ENCODE peak calls at places on chromosomes 11 and 22, in eight cellular contexts. L is transverse colon, Q is suprapubic skin, M is IMR-90, G is neural progenitor cell, P is mucosa of descending colon, Y is mesenchymal stem cell, V is stomach. F is an unnamed sample.

GRCh38 chr11:86698634-86699033 is 26.2 kb upstream of the ME3 start:
- DNase-seq in G (peak; percentile 18), Q (no peak), L (no peak), Y (no peak), M (no peak), P (no peak), V (no peak), F (no peak)

GRCh38 chr22:36328635-36329216 is 59.0 kb downstream of the MYH9 start:
- DNase-seq in P (no peak), L (peak; percentile 56), Y (peak; percentile 97), M (peak; percentile 96), G (no peak), V (peak; percentile 61), Q (no peak), F (peak; percentile 75)

GRCh38 chr11:68340003-68340767 is 27.8 kb downstream of the LRP5 start:
- DNase-seq in V (no peak), Y (no peak), G (no peak), L (no peak), M (no peak), P (no peak), Q (no peak), F (no peak)

GRCh38 chr11:12963789-12964536 is 45.2 kb upstream of the RASSF10 start:
- DNase-seq in M (peak; percentile 48), G (peak; percentile 86), V (peak; percentile 79), Q (peak; percentile 78), Y (peak; percentile 65), L (peak; percentile 72), P (peak; percentile 84), F (peak; percentile 86)

GRCh38 chr22:49913446-49913845 is 4.8 kb downstream of the ALG12 start:
- DNase-seq in V (no peak), L (no peak), Y (no peak), P (no peak), G (no peak), Q (no peak), M (no peak), F (no peak)

GRCh38 chr22:38454361-38455062 is 487 bp downstream of the KCNJ4 start:
- DNase-seq in L (no peak), M (no peak), G (peak; percentile 62), Q (no peak), P (no peak), Y (no peak), V (no peak), F (no peak)

GRCh38 chr11:64092119-64092760 is 56.5 kb downstream of the FLRT1 start:
- DNase-seq in Y (no peak), Q (no peak), P (no peak), G (no peak), V (no peak), L (no peak), M (no peak), F (no peak)

GRCh38 chr22:27994481-27995331 is 75.7 kb upstream of the PITPNB start:
- DNase-seq in G (no peak), L (peak; percentile 5), P (no peak), M (no peak), Q (peak; percentile 48), V (no peak), Y (no peak), F (no peak)

GRCh38 chr22:24455751-24456426 is 28.5 kb downstream of the ADORA2A start:
- DNase-seq in M (no peak), Q (no peak), P (no peak), L (no peak), V (no peak), Y (no peak), G (no peak), F (peak; percentile 90)

GRCh38 chr11:38924644-38925043 is 2326.6 kb upstream of the RAG2 start:
- DNase-seq in L (no peak), M (no peak), Y (no peak), Q (no peak), G (no peak), V (no peak), P (no peak), F (no peak)

GRCh38 chr11:66462911-66463310 is 3.8 kb upstream of the PELI3 start:
- DNase-seq in M (no peak), Q (no peak), L (no peak), Y (no peak), G (no peak), P (no peak), V (no peak), F (no peak)

GRCh38 chr11:71504526-71504925 is 22.5 kb upstream of the KRTAP5-7 start:
- DNase-seq in P (no peak), G (peak; percentile 66), Y (no peak), M (no peak), V (no peak), L (no peak), Q (no peak), F (no peak)

GRCh38 chr11:12449961-12450715 is 72.8 kb downstream of the PARVA start:
- DNase-seq in Q (no peak), V (no peak), L (no peak), M (peak; percentile 58), Y (peak; percentile 51), P (no peak), G (no peak), F (no peak)

GRCh38 chr11:8227156-8228152 is 36.2 kb downstream of the LMO1 start:
- DNase-seq in Q (no peak), V (no peak), P (no peak), M (no peak), G (no peak), Y (no peak), L (no peak), F (no peak)

GRCh38 chr22:31585161-31585859 is 76.7 kb downstream of the PISD start:
- DNase-seq in Y (peak; percentile 69), L (no peak), G (no peak), P (no peak), Q (no peak), V (no peak), M (peak; percentile 60), F (no peak)

DNA sequence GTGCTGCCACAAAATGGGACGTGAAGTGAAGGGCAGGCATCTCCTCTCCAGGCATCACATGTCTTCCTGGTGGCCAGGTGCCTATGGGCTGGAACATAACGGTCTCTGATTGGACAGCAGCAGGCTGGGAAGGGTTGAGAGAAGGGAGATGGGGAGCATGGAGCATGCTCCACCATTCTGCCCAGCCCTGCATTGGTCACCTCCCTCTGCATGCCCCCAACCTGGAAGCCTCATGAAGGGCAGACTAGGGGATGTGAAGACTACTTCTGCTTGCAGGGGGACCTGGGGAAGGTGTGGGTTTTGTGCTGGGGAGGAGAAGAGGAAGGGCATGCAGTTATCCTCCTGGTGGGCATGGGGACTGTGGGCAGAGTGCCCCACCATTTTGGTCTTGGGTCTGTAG is 782.2 kb downstream of the TBC1D22A start:
- DNase-seq in P (no peak), L (no peak), Y (no peak), Q (no peak), V (no peak), M (no peak), G (no peak), F (no peak)
- H3K9me3 ChIP-seq in P (no peaks in the 10 kb centered on the region), L (no peaks in the 10 kb centered on the region), Y (peaks cover 6% of the 10 kb centered on the region), Q (no peaks in the 10 kb centered on the region), V (no peaks in the 10 kb centered on the region), M (peaks cover 36% of the 10 kb centered on the region), G (peaks cover 10% of the 10 kb centered on the region), F (no peaks in the 10 kb centered on the region)

GRCh38 chr22:45934659-45935341 is 42.2 kb downstream of the WNT7B start:
- DNase-seq in P (no peak), V (peak; percentile 37), G (no peak), L (no peak), M (peak; percentile 91), Q (no peak), Y (peak; percentile 6), F (no peak)

GRCh38 chr22:45935573-45935972 is 41.4 kb downstream of the WNT7B start:
- DNase-seq in Y (no peak), Q (no peak), P (no peak), M (no peak), L (no peak), V (no peak), G (no peak), F (no peak)

GRCh38 chr22:45932066-45932465 is 44.9 kb downstream of the WNT7B start:
- DNase-seq in L (no peak), M (no peak), Y (no peak), G (no peak), P (no peak), Q (no peak), V (no peak), F (peak; percentile 18)

GRCh38 chr22:45934168-45934564 is 42.8 kb downstream of the WNT7B start:
- DNase-seq in Q (no peak), P (no peak), G (no peak), V (no peak), M (no peak), Y (no peak), L (no peak), F (no peak)

GRCh38 chr22:45933503-45934167 is 43.3 kb downstream of the WNT7B start:
- DNase-seq in M (no peak), V (no peak), Q (no peak), Y (no peak), L (no peak), G (no peak), P (no peak), F (no peak)
- H3K4me1 ChIP-seq in M (peaks cover 10% of the 10 kb centered on the region), V (peaks cover 13% of the 10 kb centered on the region), Q (peaks cover 7% of the 10 kb centered on the region), Y (peaks cover 45% of the 10 kb centered on the region), L (no peaks in the 10 kb centered on the region), G (peaks cover 4% of the 10 kb centered on the region), P (no peaks in the 10 kb centered on the region), F (no peaks in the 10 kb centered on the region)

GRCh38 chr11:102390667-102391449 is 43.8 kb downstream of the BIRC2 start:
- DNase-seq in Q (peak; percentile 73), V (peak; percentile 75), M (peak; percentile 63), Y (peak; percentile 71), G (peak; percentile 79), L (peak; percentile 68), P (peak; percentile 76), F (peak; percentile 70)

GRCh38 chr11:102387056-102387781 is 40.2 kb downstream of the BIRC2 start:
- DNase-seq in V (no peak), G (no peak), Y (no peak), M (no peak), P (no peak), L (no peak), Q (no peak), F (no peak)

GRCh38 chr11:102391549-102392237 is 44.7 kb downstream of the BIRC2 start:
- DNase-seq in Y (no peak), P (no peak), M (no peak), G (no peak), L (no peak), V (no peak), Q (no peak), F (no peak)

GRCh38 chr11:102386376-102386775 is 39.4 kb downstream of the BIRC2 start:
- DNase-seq in Y (no peak), G (no peak), Q (no peak), L (no peak), P (no peak), M (peak; percentile 17), V (no peak), F (no peak)

DNA sequence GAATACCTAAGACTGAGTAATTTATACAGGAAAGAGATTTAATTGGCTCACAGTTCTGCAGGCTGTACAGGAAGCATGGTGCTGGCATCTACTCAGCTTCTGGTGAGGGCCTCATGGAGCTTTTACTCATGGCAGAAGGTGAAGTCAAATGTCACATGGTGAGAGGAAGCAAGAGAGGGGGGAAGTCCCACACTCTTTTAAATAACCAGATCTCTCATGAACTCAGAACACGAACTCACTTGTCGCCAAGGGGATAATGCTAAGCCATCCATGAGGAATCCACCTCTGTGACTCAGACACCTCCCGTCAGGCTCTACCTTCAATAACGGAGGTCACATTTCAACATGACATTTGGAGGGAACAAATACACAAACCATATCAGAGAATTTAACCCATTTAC is 42.2 kb downstream of the BIRC2 start:
- DNase-seq in M (no peak), L (no peak), Y (no peak), P (no peak), Q (no peak), G (no peak), V (no peak), F (no peak)
- H3K9me3 ChIP-seq in M (no peaks in the 10 kb centered on the region), L (no peaks in the 10 kb centered on the region), Y (no peaks in the 10 kb centered on the region), P (no peaks in the 10 kb centered on the region), Q (no peaks in the 10 kb centered on the region), G (no peaks in the 10 kb centered on the region), V (no peaks in the 10 kb centered on the region), F (no peaks in the 10 kb centered on the region)

GRCh38 chr11:123586568-123586967 is 67.9 kb downstream of the SCN3B start:
- DNase-seq in Q (no peak), P (no peak), L (no peak), M (no peak), G (no peak), V (no peak), Y (no peak), F (no peak)
- H3K4me1 ChIP-seq in Q (no peaks in the 10 kb centered on the region), P (peaks cover 26% of the 10 kb centered on the region), L (peaks cover 37% of the 10 kb centered on the region), M (peaks cover 7% of the 10 kb centered on the region), G (peaks cover 20% of the 10 kb centered on the region), V (peaks cover 39% of the 10 kb centered on the region), Y (peaks cover 26% of the 10 kb centered on the region), F (no peaks in the 10 kb centered on the region)

F was measured in right cardiac atrium.